ENCODE peak calls at places on chromosomes 3 and 15, in six cellular contexts. T is endothelial cell, H is Daoy, F is HEK293T, M is globus pallidus, O is T47D. N is an unnamed sample.

GRCh38 chr3:6220361-6220957 is 640.5 kb upstream of the GRM7 start:
- DNase-seq in T (no peak), H (no peak), F (no peak), M (no peak), O (no peak), N (no peak)

GRCh38 chr15:65249641-65250040 is 37.0 kb downstream of the PARP16 start:
- DNase-seq in T (no peak), H (peak; percentile 10), F (no peak), M (no peak), O (no peak), N (no peak)

GRCh38 chr3:129282727-129283327 is 4.2 kb downstream of the HMCES start:
- DNase-seq in T (no peak), H (peak; percentile 47), F (no peak), M (no peak), O (no peak), N (no peak)

GRCh38 chr3:180624714-180625113 is 22.8 kb downstream of the TTC14 start:
- DNase-seq in T (no peak), H (no peak), F (no peak), M (no peak), O (no peak), N (no peak)

GRCh38 chr15:43975750-43976149 is 148.9 kb downstream of the WDR76 start:
- DNase-seq in T (no peak), H (no peak), F (no peak), M (no peak), O (no peak), N (no peak)

GRCh38 chr3:90184861-90185260 is 1077.4 kb downstream of the EPHA3 start:
- DNase-seq in T (no peak), H (peak; percentile 12), F (no peak), M (no peak), O (no peak), N (no peak)

GRCh38 chr3:177196473-177197040 is 725 bp downstream of the TBL1XR1 start:
- DNase-seq in T (peak; percentile 52), H (peak; percentile 38), F (peak; percentile 35), M (peak; percentile 65), O (peak; percentile 92), N (no peak)

GRCh38 chr3:171261487-171261886 is 198.7 kb downstream of the TNIK start:
- DNase-seq in T (no peak), H (peak; percentile 50), F (no peak), M (no peak), O (peak; percentile 45), N (no peak)

GRCh38 chr3:27758083-27758482 is 36.0 kb upstream of the EOMES start:
- DNase-seq in T (no peak), H (peak; percentile 48), F (no peak), M (no peak), O (no peak), N (no peak)

GRCh38 chr15:48427960-48428547 is 96.8 kb downstream of the DUT start:
- DNase-seq in T (no peak), H (peak; percentile 69), F (no peak), M (no peak), O (no peak), N (no peak)